ENCODE peak calls at places on chromosomes 13 and 19, in five cellular contexts. L is bronchial epithelial cell; S is activated CD4-positive, alpha-beta T cell treated with anti-CD3 and anti-CD28 coated beads, Interleukin-2, amount 50 U/mL, for 24 hours; Q is hepatic stellate cell; P is NCI-H748 treated with DMSO at 0.1 percent for 48 hours. C is an unnamed sample.

GRCh38 chr19:3154957-3155736 is 19.3 kb downstream of the GNA15 start:
- DNase-seq in L (peak), S (peak), Q (peak), P (no peak), C (peak)

GRCh38 chr19:5178051-5178450 is 162.6 kb downstream of the PTPRS start:
- DNase-seq in L (no peak), S (no peak), Q (no peak), P (no peak), C (no peak)

GRCh38 chr19:55452381-55453325 is 8.8 kb downstream of the ISOC2 start:
- DNase-seq in L (peak), S (no peak), Q (peak), P (peak), C (peak)

GRCh38 chr13:70923863-70924752 is 815.9 kb upstream of the KLHL1 start:
- DNase-seq in L (no peak), S (no peak), Q (no peak), P (no peak), C (no peak)

GRCh38 chr13:66994097-66994496 is 236.0 kb downstream of the PCDH9 start:
- DNase-seq in L (peak), S (peak), Q (no peak), P (no peak), C (peak)

GRCh38 chr13:101025519-101025918 is 350.9 kb upstream of the TMTC4 start:
- DNase-seq in L (no peak), S (no peak), Q (no peak), P (no peak), C (no peak)

GRCh38 chr13:29991343-29991742 is 140.9 kb upstream of the UBL3 start:
- DNase-seq in L (peak), S (no peak), Q (peak), P (no peak), C (no peak)

GRCh38 chr19:53158119-53158656 is 665 bp downstream of the ZNF347 start:
- DNase-seq in L (no peak), S (peak), Q (peak), P (no peak), C (no peak)

GRCh38 chr19:1811472-1811894 is 593 bp downstream of the ATP8B3 start:
- DNase-seq in L (peak), S (peak), Q (peak), P (no peak), C (peak)

GRCh38 chr13:113403255-113404104 is 39.5 kb upstream of the GRTP1 start:
- DNase-seq in L (no peak), S (no peak), Q (no peak), P (no peak), C (no peak)

GRCh38 chr13:37134411-37135041 is 29.1 kb upstream of the CSNK1A1L start:
- DNase-seq in L (no peak), S (no peak), Q (no peak), P (no peak), C (no peak)

GRCh38 chr19:7326105-7326877 is 22.4 kb upstream of the ARHGEF18 start:
- DNase-seq in L (peak), S (no peak), Q (no peak), P (no peak), C (no peak)

GRCh38 chr13:40194204-40194806 is 472.1 kb downstream of the FOXO1 start:
- DNase-seq in L (no peak), S (no peak), Q (no peak), P (no peak), C (no peak)

GRCh38 chr13:55583953-55584593 is 1556.6 kb upstream of the PRR20A start:
- DNase-seq in L (no peak), S (no peak), Q (no peak), P (no peak), C (no peak)

GRCh38 chr19:29680447-29680846 is 15.2 kb downstream of the PLEKHF1 start:
- DNase-seq in L (no peak), S (peak), Q (no peak), P (no peak), C (peak)

GRCh38 chr13:105721056-105721455 is 814.4 kb downstream of the EFNB2 start:
- DNase-seq in L (peak), S (no peak), Q (no peak), P (no peak), C (no peak)

GRCh38 chr19:18109363-18109730 is 11.8 kb downstream of the MAST3 start:
- DNase-seq in L (no peak), S (no peak), Q (no peak), P (no peak), C (no peak)

GRCh38 chr13:47794963-47795362 is 206.1 kb downstream of the SUCLA2 start:
- DNase-seq in L (no peak), S (no peak), Q (peak), P (no peak), C (no peak)

GRCh38 chr13:98889419-98890079 is 88.3 kb downstream of the DOCK9 start:
- DNase-seq in L (peak), S (no peak), Q (no peak), P (no peak), C (no peak)

GRCh38 chr13:35474551-35474950 is 1.9 kb downstream of the MAB21L1 start:
- DNase-seq in L (no peak), S (no peak), Q (no peak), P (no peak), C (no peak)

GRCh38 chr13:24254151-24254810 is 55.1 kb upstream of the C1QTNF9 start:
- DNase-seq in L (no peak), S (no peak), Q (no peak), P (no peak), C (peak)

GRCh38 chr19:10390652-10391286 is 10.4 kb upstream of the TYK2 start:
- DNase-seq in L (peak), S (peak), Q (peak), P (peak), C (peak)

GRCh38 chr19:41627966-41628675 is 1.2 kb upstream of the CEACAM4 start:
- DNase-seq in L (no peak), S (no peak), Q (no peak), P (no peak), C (no peak)

GRCh38 chr19:6278740-6279619 is 795 bp downstream of the MLLT1 start:
- DNase-seq in L (no peak), S (peak), Q (peak), P (no peak), C (no peak)

GRCh38 chr19:37999309-38000213 is 92.6 kb downstream of the SIPA1L3 start:
- DNase-seq in L (peak), S (no peak), Q (peak), P (no peak), C (no peak)

GRCh38 chr13:25678398-25678797 is 306.6 kb downstream of the ATP8A2 start:
- DNase-seq in L (no peak), S (no peak), Q (no peak), P (no peak), C (no peak)

GRCh38 chr13:33518442-33518841 is 232.9 kb upstream of the STARD13 start:
- DNase-seq in L (no peak), S (no peak), Q (no peak), P (no peak), C (no peak)

GRCh38 chr13:51734786-51735185 is 69.2 kb downstream of the DHRS12 start:
- DNase-seq in L (no peak), S (no peak), Q (peak), P (no peak), C (no peak)